ENCODE peak calls at places on chromosomes 6 and 20, in eight cellular contexts. O, E, V, P, S, C, A and X are unnamed samples.

GRCh38 chr6:131602913-131603312 is 25.1 kb downstream of the MED23 start:
- DNase-seq in C (peak), S (no peak), A (no peak), P (peak), V (no peak), O (peak), E (no peak), X (peak)

GRCh38 chr6:45971287-45971686 is 44.4 kb downstream of the CLIC5 start:
- DNase-seq in E (no peak), V (no peak), O (no peak), S (no peak), P (no peak), C (no peak), A (no peak), X (no peak)

GRCh38 chr20:5073154-5074049 is 46.4 kb downstream of the PCNA start:
- DNase-seq in O (no peak), S (peak), E (peak), A (no peak), P (peak), C (peak), V (peak), X (peak)

GRCh38 chr20:19275038-19275629 is 62.7 kb downstream of the SLC24A3 start:
- DNase-seq in A (no peak), C (no peak), E (no peak), S (no peak), V (no peak), P (no peak), O (no peak), X (no peak)

GRCh38 chr6:129493396-129493902 is 216.5 kb downstream of the ARHGAP18 start:
- DNase-seq in E (no peak), O (no peak), A (no peak), C (peak), P (peak), S (no peak), V (no peak), X (no peak)

GRCh38 chr20:16719421-16719820 is 10.4 kb upstream of the SNRPB2 start:
- DNase-seq in A (no peak), E (no peak), V (no peak), P (no peak), O (no peak), C (no peak), S (no peak), X (no peak)

GRCh38 chr6:105258816-105259215 is 79.0 kb upstream of the POPDC3 start:
- DNase-seq in E (no peak), O (no peak), A (no peak), P (no peak), C (no peak), V (no peak), S (peak), X (no peak)

GRCh38 chr6:162387723-162388382 is 339.7 kb downstream of the PRKN start:
- DNase-seq in V (no peak), S (no peak), P (no peak), C (no peak), A (no peak), E (peak), O (no peak), X (no peak)

GRCh38 chr6:74863968-74864367 is 341.9 kb downstream of the COL12A1 start:
- DNase-seq in S (no peak), P (no peak), O (no peak), E (no peak), A (no peak), V (no peak), C (no peak), X (no peak)

GRCh38 chr6:82144852-82145332 is 102.7 kb downstream of the IBTK start:
- DNase-seq in V (no peak), E (peak), P (peak), C (peak), S (peak), O (peak), A (no peak), X (peak)

GRCh38 chr20:38196592-38196991 is 31.5 kb upstream of the TGM2 start:
- DNase-seq in O (no peak), S (no peak), E (peak), P (peak), C (no peak), A (no peak), V (no peak), X (no peak)

GRCh38 chr20:6916938-6917337 is 149.5 kb downstream of the BMP2 start:
- DNase-seq in P (no peak), S (no peak), E (no peak), C (no peak), A (no peak), V (no peak), O (no peak), X (no peak)

GRCh38 chr6:167699141-167700036 is 127.3 kb upstream of the AFDN start:
- DNase-seq in P (no peak), V (no peak), C (no peak), O (peak), A (no peak), E (peak), S (peak), X (no peak)

GRCh38 chr6:33631971-33632585 is 11.0 kb downstream of the ITPR3 start:
- DNase-seq in O (no peak), V (no peak), S (no peak), P (no peak), A (no peak), E (no peak), C (no peak), X (no peak)

GRCh38 chr6:111734068-111734825 is 128.6 kb upstream of the TRAF3IP2 start:
- DNase-seq in A (no peak), E (no peak), C (no peak), O (no peak), P (no peak), S (no peak), V (no peak), X (no peak)

GRCh38 chr6:149169761-149170359 is 147.7 kb upstream of the TAB2 start:
- DNase-seq in V (no peak), P (peak), O (no peak), E (no peak), C (no peak), A (no peak), S (no peak), X (no peak)

GRCh38 chr6:144036064-144036873 is 28.2 kb upstream of the PLAGL1 start:
- DNase-seq in O (peak), P (peak), A (no peak), E (no peak), S (peak), V (no peak), C (no peak), X (peak)

GRCh38 chr6:168937061-168937460 is 316.6 kb downstream of the THBS2 start:
- DNase-seq in C (no peak), S (no peak), P (peak), O (peak), A (no peak), E (no peak), V (no peak), X (peak)

GRCh38 chr6:27332692-27333641 is 20.9 kb upstream of the POM121L2 start:
- DNase-seq in S (peak), E (no peak), A (no peak), P (peak), O (peak), C (peak), V (peak), X (peak)

GRCh38 chr20:58420798-58421496 is 31.9 kb downstream of the VAPB start:
- DNase-seq in O (no peak), V (no peak), A (no peak), C (peak), P (peak), S (no peak), E (no peak), X (no peak)

GRCh38 chr6:73353636-73354388 is at the start of gene DPPA5:
- DNase-seq in A (no peak), C (no peak), E (no peak), O (no peak), V (no peak), P (no peak), S (no peak), X (no peak)

GRCh38 chr6:5422321-5422915 is 161.1 kb downstream of the FARS2 start:
- DNase-seq in C (no peak), O (peak), E (no peak), P (peak), S (peak), V (peak), A (no peak), X (peak)

GRCh38 chr20:21191839-21192238 is 66.0 kb downstream of the KIZ start:
- DNase-seq in V (peak), P (no peak), O (no peak), A (no peak), S (no peak), E (no peak), C (no peak), X (no peak)

GRCh38 chr6:21455071-21455470 is 138.5 kb upstream of the SOX4 start:
- DNase-seq in O (peak), S (no peak), A (no peak), P (no peak), E (no peak), C (no peak), V (no peak), X (no peak)

GRCh38 chr6:132199343-132199742 is 201.9 kb downstream of the MOXD1 start:
- DNase-seq in S (no peak), V (no peak), A (no peak), C (no peak), O (no peak), P (peak), E (no peak), X (no peak)

GRCh38 chr6:151067684-151068596 is 171.8 kb upstream of the AKAP12 start:
- DNase-seq in A (no peak), S (peak), O (peak), C (peak), P (peak), E (peak), V (no peak), X (peak)

GRCh38 chr20:16803965-16804792 is 56.0 kb downstream of the OTOR start:
- DNase-seq in E (peak), A (peak), P (peak), S (peak), V (peak), C (no peak), O (peak), X (peak)

GRCh38 chr6:56652231-56652630 is 9.5 kb upstream of the DST start:
- DNase-seq in V (no peak), P (no peak), C (no peak), O (no peak), E (no peak), S (peak), A (no peak), X (peak)

GRCh38 chr20:4898282-4898681 is 103.0 kb downstream of the SLC23A2 start:
- DNase-seq in O (no peak), V (no peak), S (peak), A (no peak), P (peak), E (peak), C (peak), X (peak)